ENCODE peak calls at places on chromosomes 7 and 10, in four cellular contexts. F is HepG2, S is H1, J is SK-N-SH. P is an unnamed sample.

GRCh38 chr10:1604246-1604645 is 133.1 kb downstream of the ADARB2 start:
- DNase-seq in J (no peak), F (no peak), S (no peak), P (no peak)

GRCh38 chr10:127527320-127527719 is 21.8 kb upstream of the NPS start:
- DNase-seq in F (no peak), J (no peak), S (no peak), P (no peak)

GRCh38 chr10:70503776-70504175 is 25.2 kb downstream of the PALD1 start:
- DNase-seq in F (no peak), S (no peak), J (no peak), P (no peak)

GRCh38 chr7:153470004-153470671 is 582.1 kb upstream of the DPP6 start:
- DNase-seq in S (no peak), J (no peak), F (no peak), P (no peak)

GRCh38 chr10:68348265-68348741 is 15.6 kb upstream of the PBLD start:
- DNase-seq in J (peak; percentile 45), S (no peak), F (peak; percentile 48), P (no peak)

GRCh38 chr10:34163075-34163905 is 651.8 kb downstream of the PARD3 start:
- DNase-seq in F (no peak), J (no peak), S (no peak), P (no peak)

GRCh38 chr10:120422459-120422858 is 34.6 kb upstream of the PLPP4 start:
- DNase-seq in S (peak; percentile 13), J (no peak), F (no peak), P (no peak)

GRCh38 chr10:125692932-125693847 is 10.2 kb upstream of the TEX36 start:
- DNase-seq in S (no peak), J (no peak), F (no peak), P (no peak)

GRCh38 chr10:6058677-6059475 is 3.3 kb downstream of the IL2RA start:
- DNase-seq in J (no peak), S (no peak), F (no peak), P (no peak)

GRCh38 chr10:63258920-63259678 is 126.0 kb downstream of the NRBF2 start:
- DNase-seq in S (no peak), J (no peak), F (no peak), P (no peak)

GRCh38 chr7:74579800-74580685 is 77.5 kb upstream of the GTF2I start:
- DNase-seq in S (no peak), F (peak; percentile 94), J (no peak), P (no peak)

GRCh38 chr7:116772423-116772852 is 89.9 kb upstream of the CAPZA2 start:
- DNase-seq in S (no peak), F (peak; percentile 87), J (no peak), P (no peak)

DNA sequence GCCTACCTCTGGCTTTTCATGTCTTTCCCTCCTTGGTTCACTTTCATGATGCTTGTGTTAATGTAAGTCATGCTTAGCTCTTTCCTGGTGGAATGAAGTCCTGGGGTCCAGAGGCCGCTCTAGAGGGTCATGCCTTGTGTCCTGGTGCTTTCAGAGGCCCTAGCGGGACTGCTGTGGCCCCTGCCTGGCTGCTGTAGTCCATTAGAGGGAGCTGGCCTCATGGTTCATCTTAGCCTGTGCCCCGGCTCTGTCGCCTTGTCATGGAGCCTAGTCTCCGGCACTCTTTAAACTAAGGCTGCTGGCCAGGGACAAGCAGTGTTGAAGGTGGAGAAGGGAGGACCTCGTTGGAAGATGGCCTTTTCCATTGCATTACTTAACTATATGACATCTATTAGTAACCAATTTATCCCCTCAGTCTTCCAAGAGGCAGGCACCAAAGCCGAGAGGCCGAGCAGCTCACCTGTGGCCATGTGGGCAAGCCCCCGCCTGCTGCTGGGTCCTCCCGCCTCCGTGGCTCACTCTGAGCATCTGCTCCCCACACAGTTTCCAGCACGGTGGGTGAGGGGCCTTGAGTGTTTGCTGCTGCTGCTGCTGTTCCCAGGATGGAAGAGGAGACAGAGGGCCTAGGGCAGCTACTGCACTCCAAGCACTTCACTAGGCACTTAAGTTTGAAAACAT is 5.0 kb upstream of the NDUFB2 start:
- DNase-seq in S (no peak), F (no peak), J (no peak), P (no peak)
- TF ChIP-seq TCF12 in S (no peak), F (no peak), J (no peak), P (no peak)

GRCh38 chr10:31317652-31318381 is 1.2 kb upstream of the ZEB1 start:
- DNase-seq in F (no peak), S (no peak), J (no peak), P (no peak)
- H2AFZ ChIP-seq in F (no peak overlapping the region), S (peak overlapping the region; percentile 75), J (peak overlapping the region; percentile 96), P (peak overlapping the region; percentile 70)

DNA sequence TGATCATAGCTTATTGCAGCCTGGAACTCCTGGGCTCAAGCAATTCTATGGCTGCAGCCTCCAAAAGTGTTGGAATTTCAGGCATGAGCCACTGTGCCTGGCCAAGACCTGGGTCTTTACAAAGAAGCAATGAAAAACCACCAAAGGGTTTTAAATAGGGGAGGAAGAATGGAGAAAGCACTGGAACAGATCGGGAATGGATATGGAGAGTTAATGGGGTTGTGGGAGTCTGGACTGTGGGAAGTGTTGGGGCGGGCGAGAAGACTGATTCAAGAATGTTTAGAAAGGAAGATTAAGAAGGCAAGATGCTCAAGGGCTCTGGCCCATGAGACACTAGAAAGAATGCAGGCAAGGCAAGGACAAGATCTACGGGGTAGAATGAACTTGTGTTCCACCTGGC is 98.5 kb downstream of the CARD11 start:
- DNase-seq in J (no peak), F (no peak), S (no peak), P (no peak)
- TF ChIP-seq TCF12 in J (no peak), F (no peak), S (no peak), P (no peak)

GRCh38 chr7:151895695-151896485 is 19.0 kb upstream of the PRKAG2 start:
- DNase-seq in F (no peak), S (no peak), J (no peak), P (no peak)
- H2AFZ ChIP-seq in F (no peak overlapping the region), S (no peak overlapping the region), J (no peak overlapping the region), P (no peak overlapping the region)

GRCh38 chr10:110996256-110996655 is 76.9 kb downstream of the SHOC2 start:
- DNase-seq in F (no peak), S (no peak), J (no peak), P (no peak)

GRCh38 chr10:110992011-110992800 is 72.8 kb downstream of the SHOC2 start:
- DNase-seq in S (no peak), J (no peak), F (no peak), P (no peak)

GRCh38 chr10:110995301-110995700 is 75.9 kb downstream of the SHOC2 start:
- DNase-seq in J (no peak), F (no peak), S (no peak), P (no peak)

GRCh38 chr10:110994406-110994805 is 75.0 kb downstream of the SHOC2 start:
- DNase-seq in S (no peak), F (no peak), J (no peak), P (no peak)

GRCh38 chr10:110993024-110993693 is 73.8 kb downstream of the SHOC2 start:
- DNase-seq in F (no peak), S (no peak), J (no peak), P (peak; percentile 13)
- TF ChIP-seq TCF12 in F (no peak), S (no peak), J (peak; percentile 31), P (no peak)

DNA sequence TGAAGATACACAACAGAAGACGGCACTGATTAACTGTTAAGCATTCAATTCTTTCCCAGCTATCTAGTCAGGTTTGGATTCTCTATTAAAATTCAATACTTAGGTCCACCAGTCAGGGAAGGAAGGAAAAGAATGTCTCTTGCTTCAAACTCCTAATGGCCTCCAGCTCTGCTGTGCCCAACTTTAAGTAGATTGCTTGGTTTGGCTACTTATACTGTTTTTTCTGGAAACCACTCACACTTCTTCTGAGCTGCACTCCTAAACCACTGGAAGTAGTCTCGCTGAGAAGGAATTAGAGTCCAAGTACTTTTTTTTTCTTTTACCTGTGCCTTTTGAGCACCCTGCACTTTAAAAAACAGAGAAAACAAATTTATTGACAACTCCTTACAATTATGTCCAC is 26.8 kb upstream of the COL1A2 start:
- DNase-seq in F (no peak), S (no peak), J (no peak), P (no peak)
- H2AFZ ChIP-seq in F (no peak overlapping the region), S (no peak overlapping the region), J (peak overlapping the region; percentile 44), P (no peak overlapping the region)

GRCh38 chr7:42831953-42832522 is 79.8 kb downstream of the C7orf25 start:
- DNase-seq in F (no peak), S (no peak), J (no peak), P (no peak)

GRCh38 chr7:42833411-42833810 is 78.5 kb downstream of the C7orf25 start:
- DNase-seq in J (no peak), S (no peak), F (no peak), P (no peak)

GRCh38 chr7:42832672-42833071 is 79.2 kb downstream of the C7orf25 start:
- DNase-seq in F (no peak), S (no peak), J (no peak), P (no peak)

DNA sequence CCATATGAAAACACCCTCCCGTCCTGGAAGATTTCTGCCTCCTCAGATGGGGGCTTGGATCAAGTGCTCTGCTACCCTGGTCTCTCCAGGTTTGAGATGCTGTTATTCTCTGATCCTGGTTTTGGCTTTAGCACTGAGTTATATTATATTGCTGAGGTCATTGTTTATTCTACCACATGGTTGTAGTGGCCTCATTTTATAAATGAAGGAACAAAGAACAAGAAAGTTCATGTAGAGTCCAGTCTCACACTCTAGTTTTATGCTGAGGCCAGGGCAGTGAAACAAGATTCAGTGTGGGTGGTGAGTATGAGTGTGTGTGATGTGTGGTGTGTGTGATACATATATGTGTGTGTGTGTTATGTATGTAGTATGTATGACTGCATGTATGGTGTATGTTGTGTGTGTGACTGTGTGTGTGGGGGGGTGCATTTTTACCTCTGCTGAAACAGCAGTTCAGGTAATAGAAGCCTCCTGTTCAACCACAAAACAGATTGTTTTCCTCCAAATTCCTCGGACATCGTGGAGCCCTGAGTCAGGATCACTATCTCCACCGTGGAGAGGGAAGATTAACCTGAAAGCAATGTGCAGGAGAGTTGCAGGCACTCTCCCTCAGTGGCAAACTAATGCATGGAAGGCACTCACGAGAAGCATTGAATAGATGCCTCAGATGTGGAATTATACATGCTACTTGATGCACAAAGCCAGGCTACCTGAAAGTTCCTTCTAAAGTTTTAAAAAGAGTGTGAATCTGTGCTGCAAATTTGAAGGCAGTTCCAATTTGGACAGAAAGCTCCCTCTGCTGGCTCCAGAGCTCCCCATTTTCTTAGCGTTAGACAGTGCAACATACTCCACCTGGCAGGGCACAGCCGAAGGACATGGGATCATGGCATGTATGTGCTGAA is 80.6 kb downstream of the C7orf25 start:
- DNase-seq in J (no peak), S (no peak), F (peak; percentile 5), P (no peak)
- TF ChIP-seq TCF12 in J (no peak), S (no peak), F (no peak), P (no peak)

P was measured in GM12878.